ENCODE peak calls at places on chromosome 11, in six cellular contexts. One of them, this sample, is unnamed.

GRCh38 chr11:84541711-84542340 is 1085.3 kb downstream of the DLG2 start:
- DNase-seq in fibroblast of mammary gland: peak
- DNase-seq in AG09309: no peak
- DNase-seq in type B pancreatic cell: no peak
- DNase-seq in body of pancreas: no peak
- DNase-seq in fibroblast of the aortic adventitia: peak
- DNase-seq in this sample: no peak

GRCh38 chr11:83865636-83866461 is 579.7 kb upstream of the CCDC90B start:
- DNase-seq in fibroblast of mammary gland: peak
- DNase-seq in AG09309: no peak
- DNase-seq in type B pancreatic cell: no peak
- DNase-seq in body of pancreas: no peak
- DNase-seq in fibroblast of the aortic adventitia: peak
- DNase-seq in this sample: no peak

GRCh38 chr11:117826832-117827231 is 2.3 kb upstream of the FXYD2 start:
- DNase-seq in fibroblast of mammary gland: no peak
- DNase-seq in AG09309: no peak
- DNase-seq in type B pancreatic cell: no peak
- DNase-seq in body of pancreas: peak
- DNase-seq in fibroblast of the aortic adventitia: no peak
- DNase-seq in this sample: no peak

GRCh38 chr11:66857234-66857926 is 516 bp downstream of the LRFN4 start:
- DNase-seq in fibroblast of mammary gland: no peak
- DNase-seq in AG09309: no peak
- DNase-seq in type B pancreatic cell: no peak
- DNase-seq in body of pancreas: no peak
- DNase-seq in fibroblast of the aortic adventitia: no peak
- DNase-seq in this sample: no peak

GRCh38 chr11:117471776-117472175 is 144.1 kb downstream of the CEP164 start:
- DNase-seq in fibroblast of mammary gland: no peak
- DNase-seq in AG09309: no peak
- DNase-seq in type B pancreatic cell: no peak
- DNase-seq in body of pancreas: no peak
- DNase-seq in fibroblast of the aortic adventitia: no peak
- DNase-seq in this sample: no peak

GRCh38 chr11:67197606-67198005 is 68.7 kb upstream of the GRK2 start:
- DNase-seq in fibroblast of mammary gland: no peak
- DNase-seq in AG09309: no peak
- DNase-seq in type B pancreatic cell: no peak
- DNase-seq in body of pancreas: no peak
- DNase-seq in fibroblast of the aortic adventitia: no peak
- DNase-seq in this sample: no peak

GRCh38 chr11:7689239-7689638 is 15.9 kb upstream of the CYB5R2 start:
- DNase-seq in fibroblast of mammary gland: no peak
- DNase-seq in AG09309: no peak
- DNase-seq in type B pancreatic cell: no peak
- DNase-seq in body of pancreas: no peak
- DNase-seq in fibroblast of the aortic adventitia: no peak
- DNase-seq in this sample: no peak

GRCh38 chr11:4025248-4025956 is 69.2 kb upstream of the RRM1 start:
- DNase-seq in fibroblast of mammary gland: peak
- DNase-seq in AG09309: peak
- DNase-seq in type B pancreatic cell: no peak
- DNase-seq in body of pancreas: no peak
- DNase-seq in fibroblast of the aortic adventitia: peak
- DNase-seq in this sample: peak

GRCh38 chr11:76838422-76839068 is 22.2 kb upstream of the ACER3 start:
- DNase-seq in fibroblast of mammary gland: peak
- DNase-seq in AG09309: no peak
- DNase-seq in type B pancreatic cell: no peak
- DNase-seq in body of pancreas: no peak
- DNase-seq in fibroblast of the aortic adventitia: peak
- DNase-seq in this sample: no peak

GRCh38 chr11:9906043-9906791 is 242.3 kb downstream of the SWAP70 start:
- DNase-seq in fibroblast of mammary gland: peak
- DNase-seq in AG09309: peak
- DNase-seq in type B pancreatic cell: no peak
- DNase-seq in body of pancreas: no peak
- DNase-seq in fibroblast of the aortic adventitia: peak
- DNase-seq in this sample: peak

GRCh38 chr11:131235328-131236298 is 134.8 kb upstream of the NTM start:
- DNase-seq in fibroblast of mammary gland: no peak
- DNase-seq in AG09309: no peak
- DNase-seq in type B pancreatic cell: no peak
- DNase-seq in body of pancreas: no peak
- DNase-seq in fibroblast of the aortic adventitia: no peak
- DNase-seq in this sample: no peak

GRCh38 chr11:9074338-9075029 is 16.9 kb downstream of the SCUBE2 start:
- DNase-seq in fibroblast of mammary gland: no peak
- DNase-seq in AG09309: no peak
- DNase-seq in type B pancreatic cell: no peak
- DNase-seq in body of pancreas: no peak
- DNase-seq in fibroblast of the aortic adventitia: no peak
- DNase-seq in this sample: no peak

GRCh38 chr11:17599460-17599925 is 52.4 kb downstream of the OTOG start:
- DNase-seq in fibroblast of mammary gland: no peak
- DNase-seq in AG09309: no peak
- DNase-seq in type B pancreatic cell: no peak
- DNase-seq in body of pancreas: no peak
- DNase-seq in fibroblast of the aortic adventitia: no peak
- DNase-seq in this sample: no peak

GRCh38 chr11:24779791-24780190 is 282.9 kb downstream of the LUZP2 start:
- DNase-seq in fibroblast of mammary gland: no peak
- DNase-seq in AG09309: no peak
- DNase-seq in type B pancreatic cell: no peak
- DNase-seq in body of pancreas: no peak
- DNase-seq in fibroblast of the aortic adventitia: no peak
- DNase-seq in this sample: no peak

GRCh38 chr11:26842458-26842841 is 120.6 kb upstream of the SLC5A12 start:
- DNase-seq in fibroblast of mammary gland: peak
- DNase-seq in AG09309: no peak
- DNase-seq in type B pancreatic cell: no peak
- DNase-seq in body of pancreas: no peak
- DNase-seq in fibroblast of the aortic adventitia: peak
- DNase-seq in this sample: no peak

GRCh38 chr11:95245038-95245437 is 14.0 kb upstream of the SESN3 start:
- DNase-seq in fibroblast of mammary gland: peak
- DNase-seq in AG09309: no peak
- DNase-seq in type B pancreatic cell: no peak
- DNase-seq in body of pancreas: no peak
- DNase-seq in fibroblast of the aortic adventitia: peak
- DNase-seq in this sample: no peak

GRCh38 chr11:114298701-114299090 is 2.5 kb downstream of the NNMT start:
- DNase-seq in fibroblast of mammary gland: no peak
- DNase-seq in AG09309: no peak
- DNase-seq in type B pancreatic cell: no peak
- DNase-seq in body of pancreas: no peak
- DNase-seq in fibroblast of the aortic adventitia: peak
- DNase-seq in this sample: no peak

GRCh38 chr11:44335052-44335894 is 25.3 kb upstream of the ALX4 start:
- DNase-seq in fibroblast of mammary gland: no peak
- DNase-seq in AG09309: no peak
- DNase-seq in type B pancreatic cell: no peak
- DNase-seq in body of pancreas: no peak
- DNase-seq in fibroblast of the aortic adventitia: no peak
- DNase-seq in this sample: no peak

GRCh38 chr11:122085264-122085663 is 30.8 kb downstream of the BLID start:
- DNase-seq in fibroblast of mammary gland: peak
- DNase-seq in AG09309: peak
- DNase-seq in type B pancreatic cell: no peak
- DNase-seq in body of pancreas: no peak
- DNase-seq in fibroblast of the aortic adventitia: peak
- DNase-seq in this sample: peak

GRCh38 chr11:36373040-36374010 is 77.2 kb downstream of the PRR5L start:
- DNase-seq in fibroblast of mammary gland: peak
- DNase-seq in AG09309: no peak
- DNase-seq in type B pancreatic cell: no peak
- DNase-seq in body of pancreas: no peak
- DNase-seq in fibroblast of the aortic adventitia: peak
- DNase-seq in this sample: no peak

GRCh38 chr11:76578655-76579046 is 91.9 kb downstream of the LRRC32 start:
- DNase-seq in fibroblast of mammary gland: peak
- DNase-seq in AG09309: no peak
- DNase-seq in type B pancreatic cell: no peak
- DNase-seq in body of pancreas: peak
- DNase-seq in fibroblast of the aortic adventitia: no peak
- DNase-seq in this sample: no peak

GRCh38 chr11:72239296-72239848 is 4.6 kb downstream of the PHOX2A start:
- DNase-seq in fibroblast of mammary gland: peak
- DNase-seq in AG09309: no peak
- DNase-seq in type B pancreatic cell: no peak
- DNase-seq in body of pancreas: no peak
- DNase-seq in fibroblast of the aortic adventitia: peak
- DNase-seq in this sample: peak

GRCh38 chr11:6468712-6469495 is 4.8 kb downstream of the TRIM3 start:
- DNase-seq in fibroblast of mammary gland: peak
- DNase-seq in AG09309: no peak
- DNase-seq in type B pancreatic cell: peak
- DNase-seq in body of pancreas: peak
- DNase-seq in fibroblast of the aortic adventitia: peak
- DNase-seq in this sample: peak

GRCh38 chr11:127126956-127127355 is 126.4 kb upstream of the KIRREL3 start:
- DNase-seq in fibroblast of mammary gland: no peak
- DNase-seq in AG09309: no peak
- DNase-seq in type B pancreatic cell: no peak
- DNase-seq in body of pancreas: no peak
- DNase-seq in fibroblast of the aortic adventitia: no peak
- DNase-seq in this sample: no peak
- TF ChIP-seq CTCF in fibroblast of mammary gland: no peak
- TF ChIP-seq CTCF in AG09309: no peak
- TF ChIP-seq CTCF in type B pancreatic cell: no peak
- TF ChIP-seq CTCF in body of pancreas: no peak
- TF ChIP-seq CTCF in fibroblast of the aortic adventitia: no peak
- TF ChIP-seq CTCF in this sample: no peak

GRCh38 chr11:119061256-119061655 is 4.3 kb upstream of the HYOU1 start:
- DNase-seq in fibroblast of mammary gland: no peak
- DNase-seq in AG09309: no peak
- DNase-seq in type B pancreatic cell: no peak
- DNase-seq in body of pancreas: peak
- DNase-seq in fibroblast of the aortic adventitia: no peak
- DNase-seq in this sample: no peak

GRCh38 chr11:119054418-119054817 is 2.6 kb downstream of the HYOU1 start:
- DNase-seq in fibroblast of mammary gland: no peak
- DNase-seq in AG09309: no peak
- DNase-seq in type B pancreatic cell: no peak
- DNase-seq in body of pancreas: no peak
- DNase-seq in fibroblast of the aortic adventitia: no peak
- DNase-seq in this sample: no peak

GRCh38 chr11:119056397-119056999 is 507 bp downstream of the HYOU1 start:
- DNase-seq in fibroblast of mammary gland: no peak
- DNase-seq in AG09309: no peak
- DNase-seq in type B pancreatic cell: no peak
- DNase-seq in body of pancreas: peak
- DNase-seq in fibroblast of the aortic adventitia: no peak
- DNase-seq in this sample: no peak

GRCh38 chr11:119055901-119056300 is 1.1 kb downstream of the HYOU1 start:
- DNase-seq in fibroblast of mammary gland: peak
- DNase-seq in AG09309: no peak
- DNase-seq in type B pancreatic cell: no peak
- DNase-seq in body of pancreas: no peak
- DNase-seq in fibroblast of the aortic adventitia: peak
- DNase-seq in this sample: peak

DNA sequence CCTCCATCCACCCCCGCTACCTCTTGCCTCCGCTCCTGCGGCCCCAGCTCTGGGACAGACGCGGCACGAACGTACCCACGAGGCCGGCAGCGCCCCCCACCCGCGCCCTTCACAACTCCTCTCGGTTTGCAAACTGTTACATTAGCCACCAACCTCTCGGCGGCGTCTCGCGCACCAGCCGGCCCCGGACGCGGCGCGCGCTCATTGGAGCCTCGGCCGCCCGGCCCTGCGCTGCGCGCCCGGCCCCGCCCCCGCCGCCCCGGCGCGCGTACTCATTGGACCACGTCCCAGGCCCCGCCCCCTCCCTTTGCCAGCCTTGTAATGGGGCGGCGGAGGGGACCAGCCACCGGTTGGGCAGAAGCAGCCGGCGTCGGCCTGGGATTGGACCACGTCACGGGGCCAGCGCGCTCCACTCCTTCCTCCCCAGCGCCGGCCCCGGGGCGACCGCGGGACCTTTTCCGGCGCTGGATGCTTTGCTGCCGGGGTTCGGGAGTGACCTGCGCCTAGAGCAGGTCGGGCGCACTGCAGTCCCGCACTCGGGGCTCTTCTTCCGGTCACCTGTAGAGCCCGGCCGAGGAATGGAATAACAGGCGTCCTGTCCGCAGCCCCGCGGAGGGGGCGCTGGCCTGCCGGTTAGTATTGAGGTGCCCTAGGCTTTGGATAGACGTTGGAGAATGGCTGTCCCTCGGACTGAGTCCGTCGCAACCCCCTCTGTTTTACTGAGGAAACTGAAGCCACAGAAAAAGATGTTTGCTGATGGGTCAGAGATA is at the start of gene HYOU1:
- DNase-seq in fibroblast of mammary gland: peak
- DNase-seq in AG09309: peak
- DNase-seq in type B pancreatic cell: peak
- DNase-seq in body of pancreas: peak
- DNase-seq in fibroblast of the aortic adventitia: peak
- DNase-seq in this sample: peak
- TF ChIP-seq CTCF in fibroblast of mammary gland: peak
- TF ChIP-seq CTCF in AG09309: no peak
- TF ChIP-seq CTCF in type B pancreatic cell: peak
- TF ChIP-seq CTCF in body of pancreas: no peak
- TF ChIP-seq CTCF in fibroblast of the aortic adventitia: peak
- TF ChIP-seq CTCF in this sample: peak

GRCh38 chr11:58924230-58924629 is 15.1 kb upstream of the GLYATL1 start:
- DNase-seq in fibroblast of mammary gland: no peak
- DNase-seq in AG09309: no peak
- DNase-seq in type B pancreatic cell: no peak
- DNase-seq in body of pancreas: no peak
- DNase-seq in fibroblast of the aortic adventitia: no peak
- DNase-seq in this sample: no peak

GRCh38 chr11:58926251-58926650 is 13.0 kb upstream of the GLYATL1 start:
- DNase-seq in fibroblast of mammary gland: peak
- DNase-seq in AG09309: no peak
- DNase-seq in type B pancreatic cell: no peak
- DNase-seq in body of pancreas: no peak
- DNase-seq in fibroblast of the aortic adventitia: peak
- DNase-seq in this sample: no peak

GRCh38 chr11:58922475-58922874 is 16.8 kb upstream of the GLYATL1 start:
- DNase-seq in fibroblast of mammary gland: no peak
- DNase-seq in AG09309: no peak
- DNase-seq in type B pancreatic cell: no peak
- DNase-seq in body of pancreas: no peak
- DNase-seq in fibroblast of the aortic adventitia: no peak
- DNase-seq in this sample: no peak

GRCh38 chr11:58921778-58922390 is 17.4 kb upstream of the GLYATL1 start:
- DNase-seq in fibroblast of mammary gland: no peak
- DNase-seq in AG09309: no peak
- DNase-seq in type B pancreatic cell: no peak
- DNase-seq in body of pancreas: no peak
- DNase-seq in fibroblast of the aortic adventitia: no peak
- DNase-seq in this sample: no peak

GRCh38 chr11:58923300-58923788 is 15.9 kb upstream of the GLYATL1 start:
- DNase-seq in fibroblast of mammary gland: peak
- DNase-seq in AG09309: no peak
- DNase-seq in type B pancreatic cell: no peak
- DNase-seq in body of pancreas: no peak
- DNase-seq in fibroblast of the aortic adventitia: peak
- DNase-seq in this sample: peak
- TF ChIP-seq CTCF in fibroblast of mammary gland: peak
- TF ChIP-seq CTCF in AG09309: peak
- TF ChIP-seq CTCF in type B pancreatic cell: peak
- TF ChIP-seq CTCF in body of pancreas: peak
- TF ChIP-seq CTCF in fibroblast of the aortic adventitia: peak
- TF ChIP-seq CTCF in this sample: peak

GRCh38 chr11:90113541-90113940 is 20.9 kb upstream of the NAALAD2 start:
- DNase-seq in fibroblast of mammary gland: peak
- DNase-seq in AG09309: no peak
- DNase-seq in type B pancreatic cell: no peak
- DNase-seq in body of pancreas: no peak
- DNase-seq in fibroblast of the aortic adventitia: peak
- DNase-seq in this sample: no peak
- TF ChIP-seq CTCF in fibroblast of mammary gland: peak
- TF ChIP-seq CTCF in AG09309: no peak
- TF ChIP-seq CTCF in type B pancreatic cell: peak
- TF ChIP-seq CTCF in body of pancreas: no peak
- TF ChIP-seq CTCF in fibroblast of the aortic adventitia: peak
- TF ChIP-seq CTCF in this sample: peak